ENCODE peak calls at places on chromosomes 3 and 15, in ten cellular contexts. M is astrocyte of the cerebellum, W is lower lobe of right lung, A is lower leg skin, Q is dorsolateral prefrontal cortex, I is AG10803, H is prostate gland, E is bronchial epithelial cell, P is astrocyte of the spinal cord, L is heart right ventricle. K is an unnamed sample.

GRCh38 chr3:157082305-157082981 is 77.5 kb downstream of the CCNL1 start:
- DNase-seq in I (peak), W (no peak), P (peak), M (peak), L (no peak), E (peak), H (peak), Q (peak), A (no peak), K (peak)

GRCh38 chr3:14508505-14508819 is 31.7 kb downstream of the GRIP2 start:
- DNase-seq in P (no peak), M (no peak), L (no peak), W (no peak), Q (no peak), H (no peak), A (no peak), I (no peak), E (no peak), K (no peak)

GRCh38 chr3:129836381-129837056 is 57.0 kb downstream of the TMCC1 start:
- DNase-seq in E (no peak), L (no peak), P (no peak), I (peak), A (no peak), W (no peak), M (no peak), Q (no peak), H (no peak), K (peak)

GRCh38 chr3:30421261-30421660 is 185.1 kb upstream of the TGFBR2 start:
- DNase-seq in H (no peak), L (no peak), Q (no peak), A (no peak), E (peak), M (no peak), P (peak), I (peak), W (no peak), K (peak)

GRCh38 chr3:179526989-179527391 is 35.7 kb upstream of the ACTL6A start:
- DNase-seq in Q (no peak), A (peak), I (peak), M (peak), H (no peak), P (peak), W (no peak), E (peak), L (peak), K (peak)

GRCh38 chr3:45596290-45596791 is 1.8 kb downstream of the LIMD1 start:
- DNase-seq in Q (no peak), I (no peak), H (no peak), E (no peak), P (no peak), L (no peak), W (peak), A (no peak), M (no peak), K (no peak)

GRCh38 chr3:116445291-116445841 is at the start of gene LSAMP:
- DNase-seq in I (peak), W (no peak), E (no peak), L (no peak), H (peak), M (no peak), A (no peak), Q (peak), P (peak), K (peak)

GRCh38 chr3:72728958-72729467 is 119.2 kb downstream of the SHQ1 start:
- DNase-seq in M (no peak), H (no peak), L (no peak), W (no peak), Q (no peak), I (no peak), P (no peak), E (peak), A (no peak), K (no peak)

GRCh38 chr3:102687851-102688555 is 253.2 kb downstream of the ZPLD1 start:
- DNase-seq in M (no peak), A (no peak), W (no peak), P (no peak), L (no peak), E (no peak), I (no peak), H (no peak), Q (no peak), K (no peak)

GRCh38 chr15:78103406-78104118 is 11.2 kb downstream of the SH2D7 start:
- DNase-seq in Q (no peak), H (no peak), W (peak), M (no peak), L (no peak), E (no peak), P (no peak), A (no peak), I (no peak), K (no peak)

GRCh38 chr3:53046171-53047170 is 598 bp upstream of the SFMBT1 start:
- DNase-seq in H (peak), L (peak), M (no peak), I (peak), P (peak), Q (peak), E (no peak), W (peak), A (peak), K (no peak)

GRCh38 chr3:192207239-192207638 is 520.1 kb downstream of the FGF12 start:
- DNase-seq in P (peak), E (peak), A (no peak), W (no peak), L (no peak), I (no peak), Q (no peak), H (no peak), M (no peak), K (no peak)

GRCh38 chr3:142027295-142027694 is 122.0 kb downstream of the TFDP2 start:
- DNase-seq in I (no peak), A (no peak), M (no peak), H (no peak), Q (no peak), P (peak), E (no peak), W (no peak), L (no peak), K (no peak)

GRCh38 chr3:24521306-24522154 is 26.9 kb upstream of the THRB start:
- DNase-seq in E (peak), W (peak), I (peak), L (peak), H (peak), A (peak), M (no peak), Q (peak), P (peak), K (peak)

DNA sequence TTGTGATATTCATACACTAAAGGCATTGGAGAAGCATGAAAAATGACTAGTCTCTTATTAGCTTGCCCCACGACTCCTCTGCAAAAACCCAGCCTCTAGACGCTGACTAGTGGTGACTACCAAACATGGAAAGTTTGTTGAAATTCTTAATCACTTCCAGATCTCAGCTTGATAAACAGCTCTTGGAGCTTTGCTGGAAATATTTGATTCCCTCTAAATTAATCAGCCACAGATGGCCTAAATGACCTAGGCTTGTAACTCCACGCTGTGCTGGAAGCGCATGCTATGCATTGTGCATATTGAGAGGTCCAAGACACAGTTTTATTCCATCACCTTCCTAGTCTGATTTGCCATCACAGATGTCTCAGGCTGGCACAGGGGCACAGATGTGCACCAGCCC is 244.7 kb upstream of the ST8SIA2 start:
- DNase-seq in L (no peak), I (peak), W (no peak), A (no peak), P (no peak), E (no peak), H (no peak), Q (no peak), M (no peak), K (peak)
- H3K4me3 ChIP-seq in L (no peak), I (no peak), W (no peak), A (no peak), P (no peak), E (no peak), H (no peak), Q (no peak), M (no peak), K (no peak)

DNA sequence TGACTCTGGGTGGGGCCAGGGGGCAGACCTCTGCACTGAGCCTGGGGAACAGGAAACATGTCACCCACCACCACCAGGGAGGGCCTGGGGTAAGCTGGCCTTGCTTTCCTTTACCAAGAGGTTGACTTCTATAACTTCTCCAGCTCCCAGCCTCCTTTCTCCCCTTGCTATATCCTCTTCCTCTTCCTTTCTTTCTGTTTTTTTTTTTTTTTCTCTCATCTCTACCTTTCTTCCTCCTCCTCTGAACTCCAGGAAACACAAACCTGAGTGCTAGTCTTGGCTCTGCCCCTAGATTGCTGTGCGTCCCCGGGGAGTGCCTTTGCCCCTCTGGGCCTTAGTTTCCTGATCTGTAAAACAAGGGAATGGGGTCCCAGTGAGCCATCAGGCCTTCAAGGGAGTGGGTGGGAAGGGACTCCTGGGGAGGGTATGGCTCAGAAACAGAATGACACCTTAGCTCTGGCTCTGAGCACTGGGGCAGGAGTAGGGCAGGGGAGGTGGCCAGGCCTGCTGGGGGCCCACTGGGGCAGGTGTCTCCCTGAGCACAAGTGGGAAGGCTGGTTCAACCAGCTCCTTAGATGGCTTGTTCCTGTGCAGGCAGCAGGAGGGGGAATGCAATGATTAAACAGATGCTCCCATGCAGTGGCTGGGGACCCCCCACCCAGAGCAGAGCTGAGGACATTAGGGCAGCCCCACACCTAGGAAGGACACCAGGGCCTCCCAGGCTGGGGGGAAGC is 4.3 kb downstream of the SNX33 start:
- DNase-seq in P (no peak), Q (no peak), E (no peak), M (no peak), L (no peak), H (no peak), A (no peak), W (no peak), I (no peak), K (no peak)
- TF ChIP-seq CTCF in P (no peak), Q (no peak), E (no peak), M (no peak), L (no peak), H (no peak), A (no peak), W (no peak), I (no peak), K (no peak)

DNA sequence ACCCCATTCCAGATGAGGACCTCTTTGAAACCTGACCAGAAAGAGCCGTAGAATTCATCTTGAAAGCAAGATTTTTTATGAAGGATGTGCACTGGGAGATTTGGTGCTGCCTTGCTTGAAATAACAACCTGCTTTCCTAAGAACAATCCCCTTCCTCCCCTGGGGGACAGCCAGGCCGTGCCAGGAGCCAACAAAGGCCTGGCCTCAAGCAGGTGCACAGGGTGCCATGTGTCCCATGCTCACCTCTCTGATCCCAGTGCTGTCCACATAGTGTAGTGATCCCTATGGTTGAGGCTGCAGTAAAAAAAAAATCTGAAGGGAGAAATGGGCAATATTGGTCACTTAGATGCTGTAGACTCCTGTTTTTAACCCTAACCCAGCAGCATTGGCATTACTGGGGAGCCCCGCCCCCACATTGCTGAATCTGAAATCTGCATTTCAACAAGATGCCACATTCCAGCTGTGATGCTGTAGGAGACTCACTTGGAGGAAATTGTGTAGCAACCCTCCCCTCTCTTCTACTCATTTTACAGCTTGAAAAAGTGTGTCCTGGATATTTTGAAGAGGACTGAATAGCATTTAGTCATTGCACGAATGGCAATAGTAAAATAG is 171.2 kb downstream of the APBA2 start:
- DNase-seq in M (no peak), W (no peak), I (no peak), H (no peak), E (no peak), P (no peak), L (no peak), A (no peak), Q (no peak), K (no peak)
- H3K4me3 ChIP-seq in M (no peak), W (no peak), I (no peak), H (no peak), E (no peak), P (no peak), L (no peak), A (no peak), Q (no peak), K (no peak)

DNA sequence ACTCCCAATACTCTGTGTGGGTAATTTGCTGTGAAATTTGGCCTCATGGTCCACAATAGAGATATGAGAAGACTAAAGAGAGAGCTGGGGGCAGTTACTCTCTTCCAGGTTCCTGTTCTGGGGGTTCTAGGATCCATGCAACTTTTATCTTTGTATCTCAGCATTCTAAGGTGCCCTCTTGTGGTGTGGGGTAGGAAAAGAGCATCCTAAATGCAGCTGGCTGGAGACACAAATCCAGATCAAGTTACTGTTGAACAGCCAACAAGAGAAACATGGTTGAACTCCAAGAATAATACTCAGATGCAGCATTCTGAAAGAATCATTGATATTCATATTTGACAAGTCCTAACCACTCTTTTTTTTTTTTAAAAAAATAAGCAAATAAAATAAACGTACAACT is 238.2 kb downstream of the GREM1 start:
- DNase-seq in H (no peak), Q (no peak), P (peak), W (no peak), M (peak), L (no peak), A (no peak), E (peak), I (peak), K (peak)
- TF ChIP-seq CTCF in H (peak), Q (peak), P (peak), W (peak), M (peak), L (peak), A (no peak), E (peak), I (peak), K (peak)

K was measured in fibroblast of the aortic adventitia.